ENCODE peak calls at places on chromosomes 5 and 9, in six cellular contexts. T, P, M, V, K and I are unnamed samples.

GRCh38 chr9:83166369-83166768 is 103.4 kb upstream of the RASEF start:
- DNase-seq in T (no peak), P (no peak), M (no peak), V (peak), K (no peak), I (no peak)

GRCh38 chr5:115069087-115069968 is 100.4 kb downstream of the TRIM36 start:
- DNase-seq in T (peak), P (no peak), M (peak), V (peak), K (no peak), I (no peak)

GRCh38 chr5:78541058-78541624 is 107.4 kb downstream of the LHFPL2 start:
- DNase-seq in T (no peak), P (no peak), M (no peak), V (no peak), K (no peak), I (peak)

GRCh38 chr9:132923346-132923902 is 21.0 kb downstream of the TSC1 start:
- DNase-seq in T (no peak), P (no peak), M (no peak), V (no peak), K (no peak), I (no peak)

GRCh38 chr5:94613583-94613982 is 4.8 kb downstream of the KIAA0825 start:
- DNase-seq in T (peak), P (no peak), M (peak), V (no peak), K (no peak), I (no peak)

GRCh38 chr5:155700333-155700732 is 626.6 kb upstream of the SGCD start:
- DNase-seq in T (no peak), P (no peak), M (peak), V (no peak), K (no peak), I (no peak)

GRCh38 chr5:113345261-113345940 is 89.4 kb downstream of the TSSK1B start:
- DNase-seq in T (peak), P (no peak), M (no peak), V (no peak), K (no peak), I (no peak)

GRCh38 chr5:179142434-179143198 is 82.4 kb downstream of the ZNF354C start:
- DNase-seq in T (peak), P (no peak), M (no peak), V (no peak), K (no peak), I (no peak)

GRCh38 chr9:96040591-96041461 is 165.3 kb downstream of the ERCC6L2 start:
- DNase-seq in T (peak), P (no peak), M (no peak), V (peak), K (no peak), I (no peak)

GRCh38 chr9:31908158-31908890 is 476.1 kb upstream of the ACO1 start:
- DNase-seq in T (no peak), P (no peak), M (no peak), V (no peak), K (no peak), I (no peak)

GRCh38 chr9:133954862-133955529 is 37.1 kb downstream of the VAV2 start:
- DNase-seq in T (no peak), P (no peak), M (no peak), V (no peak), K (peak), I (no peak)
- H3K4me3 ChIP-seq in T (no peak), P (no peak), M (no peak), V (no peak), K (no peak), I (no peak)

DNA sequence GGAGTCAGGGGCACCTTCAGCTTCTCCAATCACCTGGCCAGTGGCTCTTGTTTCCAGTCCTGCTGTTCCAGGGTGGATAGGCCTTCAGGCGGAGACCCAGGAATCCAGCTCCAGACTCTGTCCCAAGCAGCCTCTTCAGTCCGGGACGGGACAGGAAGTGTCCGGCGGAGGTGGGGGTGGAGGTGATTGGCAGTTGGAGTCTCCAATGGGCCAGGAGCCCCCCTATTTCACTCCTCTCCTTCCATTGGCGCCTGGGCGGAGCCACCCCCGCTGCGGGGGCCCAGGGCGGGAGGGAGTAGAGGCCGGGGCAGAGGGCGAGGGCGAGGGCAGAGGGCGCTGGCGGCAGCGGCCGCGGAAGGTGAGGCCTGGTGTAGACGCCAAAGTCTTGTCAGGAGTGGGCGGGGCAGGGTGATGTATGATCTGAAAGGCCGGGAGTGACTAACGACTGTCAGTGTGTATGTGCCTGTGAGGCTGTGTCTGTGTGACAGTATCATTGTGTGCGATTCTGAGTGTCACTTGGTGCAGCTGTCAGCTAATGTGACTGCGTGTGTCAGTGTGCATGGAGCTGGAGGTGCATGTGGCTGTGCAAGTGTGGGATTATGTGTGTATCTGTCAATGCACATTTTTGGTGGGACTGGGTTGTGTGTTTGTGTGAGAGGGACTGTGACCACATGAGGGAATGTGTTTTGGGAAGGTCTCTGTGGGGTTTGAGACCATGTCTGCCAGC is at the start of gene IL11RA:
- DNase-seq in T (peak), P (no peak), M (no peak), V (peak), K (peak), I (peak)
- TF ChIP-seq CTCF in T (no peak), P (no peak), M (no peak), V (no peak), K (no peak), I (no peak)

GRCh38 chr5:68534131-68534940 is 318.8 kb downstream of the PIK3R1 start:
- DNase-seq in T (no peak), P (no peak), M (peak), V (peak), K (no peak), I (no peak)
- TF ChIP-seq POLR2A in T (no peak), P (no peak), M (no peak), V (no peak), K (no peak), I (no peak)

GRCh38 chr5:141399555-141400258 is 2.0 kb downstream of the PCDHGB5 start:
- DNase-seq in T (no peak), P (no peak), M (no peak), V (no peak), K (no peak), I (no peak)
- H3K4me3 ChIP-seq in T (peak), P (no peak), M (no peak), V (no peak), K (no peak), I (no peak)

DNA sequence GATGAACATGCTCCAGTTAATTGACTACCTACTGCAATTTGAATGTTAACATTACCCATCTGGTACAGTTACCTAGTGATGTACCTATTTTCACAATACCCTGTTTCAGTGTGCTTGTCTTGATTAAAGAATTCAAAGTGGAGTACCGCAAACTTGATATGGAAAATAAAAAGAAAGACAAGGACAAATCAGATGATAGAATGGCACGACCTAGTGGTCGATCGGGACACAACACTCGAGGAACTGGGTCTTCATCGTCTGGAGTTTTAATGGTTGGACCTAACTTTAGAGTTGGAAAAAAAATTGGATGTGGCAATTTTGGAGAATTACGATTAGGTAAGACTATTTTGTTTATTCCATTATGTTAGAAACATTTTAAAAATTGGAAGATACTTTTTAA is 33.5 kb downstream of the CSNK1G3 start:
- DNase-seq in T (no peak), P (no peak), M (peak), V (no peak), K (no peak), I (no peak)
- TF ChIP-seq CTCF in T (peak), P (no peak), M (no peak), V (peak), K (peak), I (no peak)

DNA sequence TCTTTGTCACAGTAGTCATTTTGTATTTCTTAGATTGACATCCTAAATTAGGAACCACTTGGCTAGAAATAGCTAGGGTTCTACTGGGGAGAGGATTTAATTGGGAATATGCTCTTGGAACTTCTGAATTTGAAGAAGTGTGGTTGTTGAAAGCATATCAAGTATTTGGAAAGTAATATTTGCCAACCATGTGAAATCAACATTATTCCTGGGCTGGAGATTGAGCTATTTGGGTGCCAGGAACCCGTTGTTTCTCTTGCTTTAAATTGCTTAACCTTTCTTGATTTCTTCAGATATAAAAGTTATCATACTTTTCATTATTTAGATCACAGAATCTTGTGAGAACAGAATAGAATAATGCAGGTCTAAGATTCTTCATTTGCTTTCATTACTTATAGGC is 178.4 kb upstream of the ELL2 start:
- DNase-seq in T (no peak), P (no peak), M (no peak), V (no peak), K (no peak), I (no peak)
- TF ChIP-seq POLR2A in T (no peak), P (no peak), M (no peak), V (no peak), K (no peak), I (no peak)